ENCODE peak calls at places on chromosomes 6 and 20, in five cellular contexts. One of them, this sample, is unnamed.
A peak's percentile ranks its signal among the peaks of the same experiment; 100 is the strongest.

GRCh38 chr6:116665464-116665863 is 3.1 kb downstream of the ZUP1 start:
- DNase-seq in left ventricle myocardium inferior: no peak
- DNase-seq in fibroblast of lung: no peak
- DNase-seq in AG09309: no peak
- DNase-seq in AG04449: no peak
- DNase-seq in this sample: no peak

GRCh38 chr6:112947507-112947906 is 600.4 kb downstream of the RFPL4B start:
- DNase-seq in AG04449: no peak
- DNase-seq in AG09309: no peak
- DNase-seq in fibroblast of lung: no peak
- DNase-seq in left ventricle myocardium inferior: no peak
- DNase-seq in this sample: no peak

GRCh38 chr6:138654715-138655634 is 118.6 kb upstream of the CCDC28A start:
- DNase-seq in AG09309: no peak
- DNase-seq in fibroblast of lung: peak; percentile 35
- DNase-seq in left ventricle myocardium inferior: no peak
- DNase-seq in AG04449: no peak
- DNase-seq in this sample: peak; percentile 45

GRCh38 chr6:14542670-14543366 is 425.2 kb downstream of the CD83 start:
- DNase-seq in fibroblast of lung: peak; percentile 70
- DNase-seq in AG09309: no peak
- DNase-seq in left ventricle myocardium inferior: no peak
- DNase-seq in AG04449: no peak
- DNase-seq in this sample: peak; percentile 66

GRCh38 chr6:32816746-32817204 is at the start of gene HLA-DOB:
- DNase-seq in AG04449: no peak
- DNase-seq in left ventricle myocardium inferior: no peak
- DNase-seq in AG09309: no peak
- DNase-seq in fibroblast of lung: peak; percentile 8
- DNase-seq in this sample: peak; percentile 41

GRCh38 chr6:125140808-125141207 is 12.8 kb upstream of the TPD52L1 start:
- DNase-seq in fibroblast of lung: peak; percentile 18
- DNase-seq in left ventricle myocardium inferior: no peak
- DNase-seq in AG09309: no peak
- DNase-seq in AG04449: peak; percentile 51
- DNase-seq in this sample: peak; percentile 63

GRCh38 chr6:7264041-7264440 is 49.0 kb downstream of the SSR1 start:
- DNase-seq in AG04449: no peak
- DNase-seq in left ventricle myocardium inferior: no peak
- DNase-seq in fibroblast of lung: no peak
- DNase-seq in AG09309: no peak
- DNase-seq in this sample: no peak

GRCh38 chr6:25862199-25862598 is 11.8 kb downstream of the SLC17A3 start:
- DNase-seq in fibroblast of lung: no peak
- DNase-seq in AG09309: no peak
- DNase-seq in left ventricle myocardium inferior: no peak
- DNase-seq in AG04449: no peak
- DNase-seq in this sample: no peak

GRCh38 chr6:43817192-43817591 is 47.2 kb downstream of the VEGFA start:
- DNase-seq in AG09309: no peak
- DNase-seq in left ventricle myocardium inferior: peak; percentile 52
- DNase-seq in fibroblast of lung: peak; percentile 30
- DNase-seq in AG04449: no peak
- DNase-seq in this sample: no peak

GRCh38 chr6:136304410-136304809 is 14.8 kb upstream of the BCLAF1 start:
- DNase-seq in AG09309: no peak
- DNase-seq in fibroblast of lung: no peak
- DNase-seq in left ventricle myocardium inferior: no peak
- DNase-seq in AG04449: no peak
- DNase-seq in this sample: no peak

GRCh38 chr6:97925504-97925903 is 642.5 kb upstream of the MMS22L start:
- DNase-seq in AG04449: no peak
- DNase-seq in fibroblast of lung: no peak
- DNase-seq in left ventricle myocardium inferior: no peak
- DNase-seq in AG09309: no peak
- DNase-seq in this sample: no peak

GRCh38 chr20:59811681-59812171 is 121.7 kb downstream of the SYCP2 start:
- DNase-seq in AG09309: no peak
- DNase-seq in fibroblast of lung: no peak
- DNase-seq in AG04449: no peak
- DNase-seq in left ventricle myocardium inferior: no peak
- DNase-seq in this sample: no peak

GRCh38 chr6:6105472-6106036 is 98.8 kb upstream of the NRN1 start:
- DNase-seq in left ventricle myocardium inferior: no peak
- DNase-seq in AG09309: no peak
- DNase-seq in AG04449: no peak
- DNase-seq in fibroblast of lung: no peak
- DNase-seq in this sample: no peak

GRCh38 chr6:44920952-44921491 is 407.1 kb upstream of the RUNX2 start:
- DNase-seq in AG04449: no peak
- DNase-seq in fibroblast of lung: no peak
- DNase-seq in left ventricle myocardium inferior: no peak
- DNase-seq in AG09309: no peak
- DNase-seq in this sample: no peak

GRCh38 chr6:1604347-1604990 is 5.2 kb upstream of the FOXC1 start:
- DNase-seq in left ventricle myocardium inferior: no peak
- DNase-seq in fibroblast of lung: peak; percentile 35
- DNase-seq in AG09309: no peak
- DNase-seq in AG04449: no peak
- DNase-seq in this sample: peak; percentile 52

GRCh38 chr6:5761370-5761769 is 245.4 kb downstream of the NRN1 start:
- DNase-seq in AG09309: no peak
- DNase-seq in left ventricle myocardium inferior: no peak
- DNase-seq in AG04449: no peak
- DNase-seq in fibroblast of lung: no peak
- DNase-seq in this sample: no peak

GRCh38 chr6:169170583-169170955 is 83.1 kb downstream of the THBS2 start:
- DNase-seq in left ventricle myocardium inferior: no peak
- DNase-seq in fibroblast of lung: no peak
- DNase-seq in AG09309: no peak
- DNase-seq in AG04449: no peak
- DNase-seq in this sample: no peak

GRCh38 chr6:8958894-8959511 is 523.7 kb upstream of the SLC35B3 start:
- DNase-seq in AG04449: no peak
- DNase-seq in left ventricle myocardium inferior: no peak
- DNase-seq in AG09309: no peak
- DNase-seq in fibroblast of lung: peak; percentile 58
- DNase-seq in this sample: no peak

GRCh38 chr6:11067348-11067747 is 23.2 kb upstream of the ELOVL2 start:
- DNase-seq in left ventricle myocardium inferior: no peak
- DNase-seq in AG09309: no peak
- DNase-seq in fibroblast of lung: no peak
- DNase-seq in AG04449: no peak
- DNase-seq in this sample: no peak

GRCh38 chr6:47734826-47735481 is 36.6 kb downstream of the ADGRF4 start:
- DNase-seq in fibroblast of lung: no peak
- DNase-seq in AG04449: no peak
- DNase-seq in AG09309: no peak
- DNase-seq in left ventricle myocardium inferior: no peak
- DNase-seq in this sample: no peak

DNA sequence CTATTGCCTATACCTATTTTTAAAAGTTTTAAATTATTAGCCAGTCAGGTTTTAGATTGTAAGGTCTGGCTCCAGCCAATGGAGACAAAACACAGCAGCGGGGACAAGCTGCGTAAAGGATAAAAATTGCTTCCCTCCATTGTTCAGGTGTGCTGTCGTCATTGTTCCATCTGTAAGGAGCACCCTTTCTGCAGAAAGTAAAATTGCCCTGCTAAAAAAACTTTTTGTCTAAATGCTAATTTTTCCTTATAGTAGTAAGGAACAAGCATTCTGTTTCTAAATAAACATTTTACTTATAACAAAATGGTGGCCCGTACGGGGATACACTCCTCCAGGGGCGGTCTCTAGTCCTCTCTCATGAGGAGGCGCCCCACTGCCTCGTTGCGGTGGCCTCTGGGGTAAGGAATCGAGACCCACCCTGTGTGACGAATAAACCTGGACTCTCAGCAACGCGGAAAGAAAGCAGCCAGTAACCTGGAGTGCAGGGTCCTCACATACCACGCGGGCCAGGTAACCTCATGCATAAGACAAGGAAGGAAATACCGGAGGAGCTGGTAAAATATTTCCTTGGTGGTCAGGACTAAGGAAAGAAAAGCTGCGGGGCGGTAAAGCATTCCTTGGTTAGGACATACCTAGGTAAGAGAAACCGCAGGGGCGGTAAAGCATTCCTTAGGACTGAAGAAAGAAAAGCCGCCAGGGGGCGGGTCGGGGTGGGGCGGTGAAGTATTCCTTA is 80.5 kb downstream of the SYTL3 start:
- DNase-seq in AG09309: no peak
- DNase-seq in fibroblast of lung: no peak
- DNase-seq in left ventricle myocardium inferior: no peak
- DNase-seq in AG04449: no peak
- DNase-seq in this sample: no peak
- TF ChIP-seq CTCF in AG09309: no peak
- TF ChIP-seq CTCF in fibroblast of lung: no peak
- TF ChIP-seq CTCF in left ventricle myocardium inferior: no peak
- TF ChIP-seq CTCF in AG04449: no peak
- TF ChIP-seq CTCF in this sample: no peak

DNA sequence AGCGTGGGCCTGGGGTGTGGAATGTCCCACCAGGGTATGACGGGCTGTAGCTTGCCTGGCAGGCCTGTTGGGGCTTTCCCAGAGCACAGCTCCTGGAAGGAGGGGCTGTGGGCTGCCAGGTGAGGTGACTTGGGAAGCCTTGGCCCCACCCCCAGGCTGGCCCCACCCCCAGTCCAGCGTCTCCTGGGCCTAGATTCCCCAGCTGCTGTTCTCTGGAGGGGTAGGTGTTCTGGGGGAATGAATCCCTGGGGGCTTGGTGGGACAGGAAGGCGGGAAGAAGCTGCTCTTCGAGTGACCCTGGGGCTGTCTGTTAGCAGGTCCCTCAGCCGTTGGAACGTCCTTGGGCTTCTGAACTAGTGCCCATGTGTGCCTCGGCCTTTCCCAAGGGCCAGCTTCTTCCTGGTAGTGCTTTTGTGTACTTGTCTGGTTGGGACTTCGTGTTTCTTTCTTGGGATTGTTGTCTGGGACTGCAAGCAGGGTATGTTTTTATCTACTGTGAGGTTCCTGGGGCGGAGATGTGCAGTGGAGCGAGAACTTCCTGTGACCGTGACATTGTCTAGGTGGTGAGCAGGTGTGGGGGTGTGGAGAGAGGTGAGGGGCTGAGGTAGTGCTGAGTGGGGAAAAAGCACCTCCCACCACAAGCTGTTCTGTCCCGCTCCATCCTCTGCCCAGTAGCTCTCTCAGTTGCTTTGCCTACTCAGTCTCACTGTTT is 1.4 kb upstream of the DDR1 start:
- DNase-seq in fibroblast of lung: no peak
- DNase-seq in AG04449: no peak
- DNase-seq in AG09309: no peak
- DNase-seq in left ventricle myocardium inferior: no peak
- DNase-seq in this sample: no peak
- H3K4me3 ChIP-seq in fibroblast of lung: no peak overlapping the region
- H3K4me3 ChIP-seq in AG04449: peak overlapping the region; percentile 4
- H3K4me3 ChIP-seq in AG09309: no peak overlapping the region
- H3K4me3 ChIP-seq in left ventricle myocardium inferior: no peak overlapping the region
- H3K4me3 ChIP-seq in this sample: no peak overlapping the region

DNA sequence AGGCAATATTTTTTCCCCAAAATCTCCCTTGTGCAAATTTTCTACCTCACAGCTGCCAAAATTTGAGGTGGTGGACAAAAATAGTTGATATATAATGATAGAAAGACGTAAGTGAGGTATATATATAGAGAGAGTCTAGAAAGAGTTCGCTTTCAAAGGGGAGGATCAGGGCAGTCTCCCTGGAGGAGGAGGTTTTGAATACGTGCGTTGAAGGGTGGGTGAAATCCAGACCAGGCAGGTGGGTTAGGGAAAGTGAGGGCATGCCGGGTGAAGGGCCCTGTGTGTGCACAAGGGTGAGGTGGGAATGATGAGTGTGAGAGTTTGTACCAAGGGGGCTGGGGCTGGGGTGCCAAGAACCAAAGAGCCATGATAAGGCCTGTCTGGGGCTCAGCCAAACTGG is 100.2 kb downstream of the CEBPB start:
- DNase-seq in AG04449: no peak
- DNase-seq in left ventricle myocardium inferior: no peak
- DNase-seq in fibroblast of lung: no peak
- DNase-seq in AG09309: no peak
- DNase-seq in this sample: no peak
- TF ChIP-seq CTCF in AG04449: no peak
- TF ChIP-seq CTCF in left ventricle myocardium inferior: no peak
- TF ChIP-seq CTCF in fibroblast of lung: no peak
- TF ChIP-seq CTCF in AG09309: no peak
- TF ChIP-seq CTCF in this sample: no peak

GRCh38 chr6:117771403-117771802 is 96.1 kb downstream of the NUS1 start:
- DNase-seq in fibroblast of lung: no peak
- DNase-seq in AG04449: no peak
- DNase-seq in left ventricle myocardium inferior: no peak
- DNase-seq in AG09309: no peak
- DNase-seq in this sample: no peak

GRCh38 chr6:117781550-117781949 is 106.3 kb downstream of the NUS1 start:
- DNase-seq in AG04449: no peak
- DNase-seq in fibroblast of lung: no peak
- DNase-seq in AG09309: no peak
- DNase-seq in left ventricle myocardium inferior: no peak
- DNase-seq in this sample: no peak

DNA sequence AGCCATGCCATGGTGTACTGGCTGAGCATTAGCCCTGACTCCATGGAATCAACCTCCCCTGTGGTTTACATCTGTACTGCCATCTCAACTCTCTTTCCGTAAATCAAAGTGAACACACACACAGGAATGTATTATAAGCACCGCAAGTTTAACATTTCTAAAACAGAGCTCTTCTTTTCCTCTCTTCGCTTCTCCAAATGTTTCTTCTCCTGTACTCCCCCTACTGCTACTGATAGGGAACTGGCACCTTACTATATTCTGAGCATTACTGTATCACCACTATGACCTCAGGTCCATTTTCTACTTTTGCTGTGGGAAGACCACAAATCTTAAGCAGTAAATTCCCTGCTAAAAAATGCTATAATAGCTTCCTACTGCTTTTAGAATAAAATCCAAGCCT is 101.2 kb downstream of the NUS1 start:
- DNase-seq in AG04449: no peak
- DNase-seq in left ventricle myocardium inferior: no peak
- DNase-seq in fibroblast of lung: no peak
- DNase-seq in AG09309: peak; percentile 34
- DNase-seq in this sample: no peak
- H3K4me3 ChIP-seq in AG04449: no peak overlapping the region
- H3K4me3 ChIP-seq in left ventricle myocardium inferior: no peak overlapping the region
- H3K4me3 ChIP-seq in fibroblast of lung: no peak overlapping the region
- H3K4me3 ChIP-seq in AG09309: no peak overlapping the region
- H3K4me3 ChIP-seq in this sample: no peak overlapping the region

This sample was measured in cardiac fibroblast.